ENCODE peak calls at places on chromosomes 5 and 9, in seven cellular contexts. One of them, this sample, is unnamed.

GRCh38 chr5:111584651-111585050 is 72.3 kb upstream of the STARD4 start:
- DNase-seq in AG09319: no peak
- DNase-seq in stimulated activated naive B cell treated with anti-CD40 and anti-IgM and Interleukin-4, amounts not matched to agents 10 μg/mL and 1 μg/mL and 100 μg/mL, for 72 hours: no peak
- DNase-seq in neural crest cell: no peak
- DNase-seq in M059J: peak; percentile 91
- DNase-seq in GM13977: no peak
- DNase-seq in LoVo: no peak
- DNase-seq in this sample: peak; percentile 49

GRCh38 chr5:167723254-167723871 is 568.1 kb upstream of the WWC1 start:
- DNase-seq in AG09319: no peak
- DNase-seq in stimulated activated naive B cell treated with anti-CD40 and anti-IgM and Interleukin-4, amounts not matched to agents 10 μg/mL and 1 μg/mL and 100 μg/mL, for 72 hours: peak; percentile 29
- DNase-seq in neural crest cell: peak; percentile 73
- DNase-seq in M059J: peak; percentile 84
- DNase-seq in GM13977: peak; percentile 69
- DNase-seq in LoVo: peak; percentile 77
- DNase-seq in this sample: peak; percentile 94

GRCh38 chr5:123125953-123126352 is 36.9 kb downstream of the PRDM6 start:
- DNase-seq in AG09319: no peak
- DNase-seq in stimulated activated naive B cell treated with anti-CD40 and anti-IgM and Interleukin-4, amounts not matched to agents 10 μg/mL and 1 μg/mL and 100 μg/mL, for 72 hours: no peak
- DNase-seq in neural crest cell: no peak
- DNase-seq in M059J: peak; percentile 75
- DNase-seq in GM13977: no peak
- DNase-seq in LoVo: no peak
- DNase-seq in this sample: peak; percentile 77

GRCh38 chr5:126106032-126106431 is 317.2 kb upstream of the GRAMD2B start:
- DNase-seq in AG09319: no peak
- DNase-seq in stimulated activated naive B cell treated with anti-CD40 and anti-IgM and Interleukin-4, amounts not matched to agents 10 μg/mL and 1 μg/mL and 100 μg/mL, for 72 hours: no peak
- DNase-seq in neural crest cell: no peak
- DNase-seq in M059J: peak; percentile 56
- DNase-seq in GM13977: no peak
- DNase-seq in LoVo: peak; percentile 15
- DNase-seq in this sample: peak; percentile 97

GRCh38 chr9:21102311-21102710 is 24.6 kb upstream of the IFNB1 start:
- DNase-seq in AG09319: no peak
- DNase-seq in stimulated activated naive B cell treated with anti-CD40 and anti-IgM and Interleukin-4, amounts not matched to agents 10 μg/mL and 1 μg/mL and 100 μg/mL, for 72 hours: no peak
- DNase-seq in neural crest cell: no peak
- DNase-seq in M059J: peak; percentile 68
- DNase-seq in GM13977: no peak
- DNase-seq in LoVo: no peak
- DNase-seq in this sample: no peak

GRCh38 chr5:151456321-151456940 is 9.0 kb downstream of the SLC36A1 start:
- DNase-seq in AG09319: no peak
- DNase-seq in stimulated activated naive B cell treated with anti-CD40 and anti-IgM and Interleukin-4, amounts not matched to agents 10 μg/mL and 1 μg/mL and 100 μg/mL, for 72 hours: no peak
- DNase-seq in neural crest cell: no peak
- DNase-seq in M059J: no peak
- DNase-seq in GM13977: no peak
- DNase-seq in LoVo: no peak
- DNase-seq in this sample: no peak

GRCh38 chr9:124625084-124625483 is 117.9 kb upstream of the NR5A1 start:
- DNase-seq in AG09319: no peak
- DNase-seq in stimulated activated naive B cell treated with anti-CD40 and anti-IgM and Interleukin-4, amounts not matched to agents 10 μg/mL and 1 μg/mL and 100 μg/mL, for 72 hours: no peak
- DNase-seq in neural crest cell: no peak
- DNase-seq in M059J: no peak
- DNase-seq in GM13977: no peak
- DNase-seq in LoVo: no peak
- DNase-seq in this sample: no peak

GRCh38 chr5:157358871-157359270 is 92.9 kb downstream of the CYFIP2 start:
- DNase-seq in AG09319: no peak
- DNase-seq in stimulated activated naive B cell treated with anti-CD40 and anti-IgM and Interleukin-4, amounts not matched to agents 10 μg/mL and 1 μg/mL and 100 μg/mL, for 72 hours: no peak
- DNase-seq in neural crest cell: no peak
- DNase-seq in M059J: peak; percentile 35
- DNase-seq in GM13977: no peak
- DNase-seq in LoVo: no peak
- DNase-seq in this sample: no peak

GRCh38 chr9:87497604-87498045 is at the start of gene DAPK1:
- DNase-seq in AG09319: no peak
- DNase-seq in stimulated activated naive B cell treated with anti-CD40 and anti-IgM and Interleukin-4, amounts not matched to agents 10 μg/mL and 1 μg/mL and 100 μg/mL, for 72 hours: no peak
- DNase-seq in neural crest cell: peak; percentile 68
- DNase-seq in M059J: peak; percentile 66
- DNase-seq in GM13977: peak; percentile 86
- DNase-seq in LoVo: peak; percentile 57
- DNase-seq in this sample: peak; percentile 12

GRCh38 chr9:17064558-17064957 is 70.3 kb upstream of the CNTLN start:
- DNase-seq in AG09319: no peak
- DNase-seq in stimulated activated naive B cell treated with anti-CD40 and anti-IgM and Interleukin-4, amounts not matched to agents 10 μg/mL and 1 μg/mL and 100 μg/mL, for 72 hours: no peak
- DNase-seq in neural crest cell: no peak
- DNase-seq in M059J: no peak
- DNase-seq in GM13977: no peak
- DNase-seq in LoVo: no peak
- DNase-seq in this sample: no peak

GRCh38 chr9:71819115-71819739 is 50.9 kb upstream of the CEMIP2 start:
- DNase-seq in AG09319: no peak
- DNase-seq in stimulated activated naive B cell treated with anti-CD40 and anti-IgM and Interleukin-4, amounts not matched to agents 10 μg/mL and 1 μg/mL and 100 μg/mL, for 72 hours: no peak
- DNase-seq in neural crest cell: peak; percentile 57
- DNase-seq in M059J: peak; percentile 41
- DNase-seq in GM13977: peak; percentile 10
- DNase-seq in LoVo: peak; percentile 34
- DNase-seq in this sample: peak; percentile 56

GRCh38 chr9:79946718-79947117 is 375.0 kb downstream of the TLE4 start:
- DNase-seq in AG09319: no peak
- DNase-seq in stimulated activated naive B cell treated with anti-CD40 and anti-IgM and Interleukin-4, amounts not matched to agents 10 μg/mL and 1 μg/mL and 100 μg/mL, for 72 hours: no peak
- DNase-seq in neural crest cell: no peak
- DNase-seq in M059J: peak; percentile 12
- DNase-seq in GM13977: no peak
- DNase-seq in LoVo: no peak
- DNase-seq in this sample: no peak

This sample was measured in MCF 10A.